ENCODE peak calls at places on chromosome 21, in six cellular contexts. U, K, G, T, C and R are unnamed samples.

GRCh38 chr21:28272272-28272992 is 720.2 kb downstream of the LTN1 start:
- DNase-seq in U (no peak), K (no peak), G (peak; percentile 17), T (no peak), C (peak; percentile 28), R (no peak)

GRCh38 chr21:20445971-20446370 is 552.2 kb upstream of the NCAM2 start:
- DNase-seq in U (no peak), K (no peak), G (no peak), T (no peak), C (no peak), R (no peak)

GRCh38 chr21:18493420-18493819 is 89.8 kb upstream of the TMPRSS15 start:
- DNase-seq in U (no peak), K (no peak), G (no peak), T (no peak), C (peak; percentile 89), R (no peak)

GRCh38 chr21:40208960-40209359 is 341.7 kb downstream of the PCP4 start:
- DNase-seq in U (no peak), K (no peak), G (no peak), T (no peak), C (no peak), R (no peak)

GRCh38 chr21:33971492-33972013 is 55.9 kb upstream of the ATP5PO start:
- DNase-seq in U (peak; percentile 53), K (no peak), G (no peak), T (no peak), C (peak; percentile 54), R (no peak)

GRCh38 chr21:21200103-21200938 is 202.1 kb downstream of the NCAM2 start:
- DNase-seq in U (peak; percentile 26), K (no peak), G (peak; percentile 57), T (peak; percentile 63), C (peak; percentile 98), R (no peak)

GRCh38 chr21:16842716-16843115 is 670.1 kb upstream of the CXADR start:
- DNase-seq in U (no peak), K (no peak), G (no peak), T (no peak), C (peak; percentile 4), R (no peak)

GRCh38 chr21:28473530-28474225 is 519.0 kb downstream of the LTN1 start:
- DNase-seq in U (no peak), K (no peak), G (peak; percentile 38), T (no peak), C (no peak), R (no peak)

DNA sequence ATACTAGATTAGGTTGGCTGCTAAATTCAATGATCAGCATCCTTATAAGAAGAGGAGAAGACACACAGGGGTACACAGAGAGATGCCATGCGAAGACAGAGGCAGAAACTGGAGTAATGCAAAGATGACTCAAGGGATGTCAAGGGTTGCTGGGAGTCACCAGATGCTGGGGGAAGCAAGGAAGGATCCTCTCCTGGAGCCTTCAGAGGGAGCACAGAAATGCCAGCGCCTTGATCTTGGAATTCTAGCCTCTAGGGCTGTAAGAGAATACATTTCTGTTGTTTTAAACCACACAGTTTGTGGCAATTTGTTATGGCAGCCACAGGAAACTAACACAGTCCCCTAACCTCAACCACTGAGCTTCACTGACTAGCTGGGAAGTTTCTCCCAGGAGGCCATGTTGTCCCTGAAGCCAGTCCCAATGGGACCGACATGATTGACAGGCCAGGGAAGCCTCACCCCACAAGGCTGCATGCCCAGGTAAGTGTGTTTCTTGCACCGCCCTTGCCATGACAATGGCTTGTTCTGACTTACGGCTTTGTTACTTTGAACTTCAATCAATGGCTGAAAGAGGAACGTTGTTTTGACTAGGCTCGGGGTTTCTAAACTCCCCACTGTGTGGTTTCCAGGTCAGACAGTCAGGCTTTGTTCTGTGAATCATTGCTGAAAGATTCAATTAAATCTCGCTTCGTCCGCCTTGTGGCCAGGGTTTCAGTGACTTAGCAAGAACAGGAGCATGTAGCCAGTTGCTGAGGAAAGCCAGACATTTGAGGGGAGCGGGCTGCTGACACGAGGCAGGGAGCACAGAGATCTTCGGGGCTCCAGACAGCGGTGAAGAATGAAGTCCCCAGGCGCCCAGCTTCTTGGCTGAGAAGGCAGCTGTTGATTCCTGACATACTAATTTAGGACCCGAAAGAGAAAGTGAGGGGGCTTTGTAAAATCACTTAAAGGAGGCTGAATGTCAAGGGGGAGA is 62.3 kb downstream of the RUNX1 start:
- DNase-seq in U (no peak), K (no peak), G (peak; percentile 57), T (no peak), C (peak; percentile 95), R (no peak)
- TF ChIP-seq CTCF in U (no peak), K (no peak), G (peak; percentile 26), T (no peak), C (peak; percentile 13), R (no peak)

GRCh38 chr21:45507523-45507875 is 34.7 kb downstream of the SLC19A1 start:
- DNase-seq in U (no peak), K (peak; percentile 6), G (no peak), T (no peak), C (no peak), R (peak; percentile 47)
- TF ChIP-seq CTCF in U (no peak), K (no peak), G (no peak), T (no peak), C (no peak), R (no peak)

GRCh38 chr21:41444703-41445464 is 18.8 kb downstream of the MX1 start:
- DNase-seq in U (no peak), K (no peak), G (no peak), T (no peak), C (no peak), R (no peak)

GRCh38 chr21:41442496-41443186 is 16.6 kb downstream of the MX1 start:
- DNase-seq in U (no peak), K (no peak), G (no peak), T (no peak), C (no peak), R (no peak)

GRCh38 chr21:41445465-41445862 is 19.4 kb downstream of the MX1 start:
- DNase-seq in U (no peak), K (no peak), G (no peak), T (no peak), C (no peak), R (no peak)

GRCh38 chr21:41441546-41441945 is 15.5 kb downstream of the MX1 start:
- DNase-seq in U (no peak), K (no peak), G (no peak), T (no peak), C (no peak), R (no peak)

GRCh38 chr21:41443562-41443961 is 17.5 kb downstream of the MX1 start:
- DNase-seq in U (no peak), K (no peak), G (no peak), T (no peak), C (no peak), R (no peak)
- TF ChIP-seq CTCF in U (no peak), K (no peak), G (no peak), T (no peak), C (no peak), R (no peak)

GRCh38 chr21:36344931-36345330 is 24.9 kb downstream of the MORC3 start:
- DNase-seq in U (no peak), K (no peak), G (no peak), T (no peak), C (no peak), R (no peak)
- TF ChIP-seq CTCF in U (no peak), K (no peak), G (no peak), T (no peak), C (no peak), R (no peak)

DNA sequence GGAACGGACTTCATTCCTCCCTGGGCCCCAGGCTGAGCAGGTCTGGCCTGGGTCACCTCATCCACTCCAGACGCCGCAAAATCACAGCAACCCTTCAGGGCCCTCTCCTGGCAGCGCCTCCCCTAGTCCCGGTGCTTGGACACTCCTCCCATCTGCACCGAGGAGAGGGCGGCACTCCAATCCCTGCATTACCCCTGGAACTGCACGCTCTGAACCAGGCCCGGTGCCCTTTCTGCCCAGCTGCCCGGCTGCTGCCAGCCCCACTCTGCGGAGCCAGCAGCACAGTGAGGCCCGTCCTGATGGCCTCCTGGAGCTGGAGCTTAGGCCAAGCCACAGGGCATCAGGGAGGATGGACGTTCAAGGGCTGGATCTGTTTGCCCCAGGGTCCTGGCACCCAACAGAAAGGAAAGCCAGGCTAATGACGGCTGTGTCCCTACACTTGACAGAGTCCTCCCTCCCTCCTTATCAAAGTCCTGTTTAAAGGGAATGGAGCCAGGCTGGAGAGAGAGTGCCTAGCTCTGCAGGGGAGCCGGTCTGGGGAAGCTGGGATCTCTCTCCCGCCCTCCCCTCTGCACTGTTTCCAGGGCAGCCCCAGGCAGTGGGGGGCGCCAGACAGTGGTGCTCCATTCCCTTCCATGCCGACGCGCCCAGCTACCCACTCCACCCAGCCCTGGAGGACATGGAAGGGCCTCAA is 12.7 kb downstream of the COL6A2 start:
- DNase-seq in U (peak; percentile 15), K (peak; percentile 16), G (no peak), T (no peak), C (no peak), R (peak; percentile 37)
- TF ChIP-seq CTCF in U (no peak), K (no peak), G (peak; percentile 31), T (no peak), C (peak; percentile 5), R (no peak)

GRCh38 chr21:15688016-15688415 is 41.8 kb upstream of the USP25 start:
- DNase-seq in U (no peak), K (no peak), G (no peak), T (no peak), C (no peak), R (no peak)

GRCh38 chr21:15688809-15689208 is 41.0 kb upstream of the USP25 start:
- DNase-seq in U (no peak), K (no peak), G (peak; percentile 51), T (no peak), C (no peak), R (no peak)

GRCh38 chr21:15687208-15687607 is 42.6 kb upstream of the USP25 start:
- DNase-seq in U (no peak), K (no peak), G (no peak), T (no peak), C (no peak), R (no peak)

GRCh38 chr21:15695241-15695640 is 34.5 kb upstream of the USP25 start:
- DNase-seq in U (no peak), K (no peak), G (no peak), T (no peak), C (no peak), R (no peak)

GRCh38 chr21:15692711-15693110 is 37.1 kb upstream of the USP25 start:
- DNase-seq in U (no peak), K (no peak), G (no peak), T (no peak), C (peak; percentile 62), R (no peak)
- TF ChIP-seq CTCF in U (no peak), K (no peak), G (no peak), T (no peak), C (no peak), R (no peak)